ENCODE peak calls at places on chromosomes 7 and 10, in nine cellular contexts. K is stimulated activated CD8-positive, alpha-beta memory T cell treated with anti-CD3 and anti-CD28 coated beads, Interleukin-15, amount 100 ng/mL, for 24 hours; F is activated naive CD4-positive, alpha-beta T cell treated with anti-CD3 and anti-CD28 coated beads, Interleukin-2, amount 10 ng/mL, durations not matched to agents 7 days and 5 days; J is right cardiac atrium; O is iPS-NIHi11; H is neuronal stem cell; X is HEK293T; D is stimulated activated CD4-positive, alpha-beta T cell treated with anti-CD3 and anti-CD28 coated beads, Interleukin-4, amount 100 ng/mL, for 1 hour; G is upper lobe of right lung. A is an unnamed sample.
A peak's percentile ranks its signal among the peaks of the same experiment; 100 is the strongest.

GRCh38 chr7:35781200-35781701 is 19.6 kb upstream of the SEPTIN7 start:
- DNase-seq in X (no peak), O (no peak), K (no peak), F (no peak), J (no peak), G (no peak), D (no peak), H (no peak), A (no peak)

GRCh38 chr10:34979938-34980337 is 110.2 kb downstream of the CUL2 start:
- DNase-seq in J (no peak), H (no peak), K (no peak), X (no peak), O (no peak), F (no peak), D (no peak), G (no peak), A (no peak)

GRCh38 chr10:31936933-31937332 is 8.3 kb upstream of the ARHGAP12 start:
- DNase-seq in O (no peak), F (no peak), G (no peak), K (no peak), X (no peak), J (no peak), H (no peak), D (no peak), A (no peak)

GRCh38 chr7:13851756-13852155 is 137.7 kb downstream of the ETV1 start:
- DNase-seq in D (no peak), J (no peak), X (no peak), O (peak; percentile 13), K (no peak), G (no peak), F (no peak), H (no peak), A (no peak)

GRCh38 chr10:5684971-5685763 is 529 bp downstream of the TASOR2 start:
- DNase-seq in K (peak; percentile 6), G (peak; percentile 84), H (peak; percentile 48), J (peak; percentile 63), F (peak; percentile 84), D (peak; percentile 64), O (peak; percentile 51), X (peak; percentile 49), A (peak; percentile 81)

GRCh38 chr7:157789942-157790341 is 453.1 kb downstream of the DNAJB6 start:
- DNase-seq in F (no peak), K (no peak), J (no peak), O (no peak), H (no peak), X (no peak), G (no peak), D (no peak), A (no peak)

GRCh38 chr10:112721080-112721698 is 228.9 kb upstream of the TCF7L2 start:
- DNase-seq in H (no peak), X (peak; percentile 66), K (no peak), D (no peak), G (no peak), O (peak; percentile 60), F (no peak), J (no peak), A (no peak)

GRCh38 chr7:78141533-78142281 is 343.1 kb downstream of the PHTF2 start:
- DNase-seq in H (no peak), X (no peak), F (no peak), G (no peak), J (no peak), D (no peak), O (no peak), K (no peak), A (no peak)

GRCh38 chr10:118983263-118983662 is 46.3 kb upstream of the NANOS1 start:
- DNase-seq in G (no peak), J (no peak), X (no peak), K (no peak), D (no peak), F (no peak), H (no peak), O (no peak), A (no peak)

GRCh38 chr7:13946181-13946580 is 43.3 kb downstream of the ETV1 start:
- DNase-seq in D (no peak), X (no peak), J (no peak), F (no peak), K (no peak), H (no peak), G (no peak), O (no peak), A (no peak)

A was measured in sigmoid colon.